ENCODE peak calls at places on chromosome 3, in five cellular contexts. W, A, Z, F and M are unnamed samples. For H3K4me1, the result is how much of the 10 kb centered on the place peaks cover.

GRCh38 chr3:55329849-55330248 is 157.3 kb downstream of the WNT5A start:
- DNase-seq in W (no peak), Z (no peak), A (no peak), F (no peak), M (no peak)

GRCh38 chr3:133468251-133468721 is 68.4 kb downstream of the BFSP2 start:
- DNase-seq in W (no peak), Z (no peak), F (no peak), A (no peak), M (no peak)

GRCh38 chr3:65742914-65743313 is 295.8 kb downstream of the MAGI1 start:
- DNase-seq in F (no peak), Z (no peak), A (no peak), W (no peak), M (no peak)

GRCh38 chr3:195692361-195692700 is 28.4 kb upstream of the MUC20 start:
- DNase-seq in F (no peak), Z (no peak), A (no peak), W (no peak), M (no peak)

GRCh38 chr3:54891540-54891897 is 36.3 kb downstream of the LRTM1 start:
- DNase-seq in F (peak), W (peak), A (peak), Z (peak), M (peak)

GRCh38 chr3:39146083-39146501 is 7.3 kb downstream of the CSRNP1 start:
- DNase-seq in F (no peak), W (no peak), A (no peak), Z (no peak), M (peak)

GRCh38 chr3:166837535-166837934 is 542.6 kb downstream of the ZBBX start:
- DNase-seq in A (no peak), W (no peak), F (peak), Z (peak), M (no peak)

GRCh38 chr3:28326458-28326926 is 22.0 kb upstream of the ZCWPW2 start:
- DNase-seq in F (no peak), W (no peak), A (no peak), Z (no peak), M (no peak)

GRCh38 chr3:4938583-4938982 is 40.7 kb upstream of the BHLHE40 start:
- DNase-seq in W (no peak), F (no peak), A (no peak), Z (no peak), M (no peak)
- H3K4me1 ChIP-seq in W (under half), F (under half), A (under half), Z (under half), M (under half)

GRCh38 chr3:43177092-43177491 is 71.2 kb upstream of the POMGNT2 start:
- DNase-seq in F (no peak), A (no peak), Z (no peak), W (no peak), M (no peak)

GRCh38 chr3:43181202-43181910 is 75.5 kb upstream of the POMGNT2 start:
- DNase-seq in A (no peak), Z (no peak), W (no peak), F (no peak), M (no peak)

GRCh38 chr3:43180027-43180426 is 74.1 kb upstream of the POMGNT2 start:
- DNase-seq in A (no peak), W (no peak), F (no peak), Z (no peak), M (no peak)

GRCh38 chr3:43176666-43177065 is 70.8 kb upstream of the POMGNT2 start:
- DNase-seq in F (no peak), W (no peak), Z (peak), A (no peak), M (no peak)

DNA sequence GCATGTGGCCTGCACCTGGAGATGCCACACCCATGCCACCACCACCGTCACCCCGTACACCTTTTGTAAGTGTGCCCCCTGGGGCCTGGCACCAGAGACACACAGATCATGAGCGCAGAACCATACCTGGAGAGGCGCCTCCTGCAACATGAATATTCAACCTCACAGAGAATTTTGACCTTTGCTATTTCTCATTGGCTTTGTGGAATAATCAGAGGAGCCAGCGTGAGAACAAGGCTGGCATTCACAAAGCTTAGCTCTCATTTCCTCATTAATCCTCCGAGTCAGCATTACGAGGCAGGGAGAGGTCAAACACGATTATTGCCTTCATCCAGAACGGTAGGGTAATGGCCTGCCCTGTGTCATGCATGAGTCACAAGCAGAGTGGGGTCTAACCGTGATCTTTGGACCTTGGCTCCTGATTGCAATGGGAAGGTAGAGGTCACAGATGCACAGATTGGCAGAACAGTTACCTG is 73.0 kb upstream of the POMGNT2 start:
- DNase-seq in W (no peak), Z (no peak), A (no peak), F (peak), M (no peak)
- TF ChIP-seq EP300 in W (no peak), Z (no peak), A (no peak), F (no peak), M (no peak)

DNA sequence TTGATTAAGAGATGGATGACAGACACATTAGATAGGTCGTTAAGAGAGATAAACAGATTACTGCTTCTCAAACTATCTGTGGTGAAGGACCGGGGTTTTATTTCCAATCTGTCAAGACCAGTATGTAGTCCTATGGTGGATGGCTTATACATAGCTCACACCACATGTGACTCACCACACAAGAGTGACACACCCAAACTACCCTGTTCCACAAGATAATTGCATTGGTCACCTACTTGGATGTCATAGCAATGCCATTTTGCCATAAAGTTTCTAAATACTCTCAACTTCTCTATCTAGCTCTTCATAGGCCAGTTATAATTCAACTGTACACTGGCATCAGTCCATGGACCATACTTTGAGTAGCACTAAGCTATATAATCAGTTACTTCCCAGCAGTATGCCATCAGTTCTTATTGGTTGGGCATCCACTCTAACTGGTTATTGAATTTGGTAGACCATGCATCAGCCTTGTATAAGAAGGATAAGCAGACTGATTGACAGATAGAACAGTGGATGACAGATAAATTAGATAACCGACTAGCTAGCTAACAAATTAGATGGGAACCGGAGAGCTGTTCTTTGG is 11.6 kb downstream of the WWTR1 start:
- DNase-seq in W (no peak), A (no peak), Z (no peak), F (no peak), M (no peak)
- H3K4me1 ChIP-seq in W (under half), A (under half), Z (under half), F (half or more), M (half or more)

DNA sequence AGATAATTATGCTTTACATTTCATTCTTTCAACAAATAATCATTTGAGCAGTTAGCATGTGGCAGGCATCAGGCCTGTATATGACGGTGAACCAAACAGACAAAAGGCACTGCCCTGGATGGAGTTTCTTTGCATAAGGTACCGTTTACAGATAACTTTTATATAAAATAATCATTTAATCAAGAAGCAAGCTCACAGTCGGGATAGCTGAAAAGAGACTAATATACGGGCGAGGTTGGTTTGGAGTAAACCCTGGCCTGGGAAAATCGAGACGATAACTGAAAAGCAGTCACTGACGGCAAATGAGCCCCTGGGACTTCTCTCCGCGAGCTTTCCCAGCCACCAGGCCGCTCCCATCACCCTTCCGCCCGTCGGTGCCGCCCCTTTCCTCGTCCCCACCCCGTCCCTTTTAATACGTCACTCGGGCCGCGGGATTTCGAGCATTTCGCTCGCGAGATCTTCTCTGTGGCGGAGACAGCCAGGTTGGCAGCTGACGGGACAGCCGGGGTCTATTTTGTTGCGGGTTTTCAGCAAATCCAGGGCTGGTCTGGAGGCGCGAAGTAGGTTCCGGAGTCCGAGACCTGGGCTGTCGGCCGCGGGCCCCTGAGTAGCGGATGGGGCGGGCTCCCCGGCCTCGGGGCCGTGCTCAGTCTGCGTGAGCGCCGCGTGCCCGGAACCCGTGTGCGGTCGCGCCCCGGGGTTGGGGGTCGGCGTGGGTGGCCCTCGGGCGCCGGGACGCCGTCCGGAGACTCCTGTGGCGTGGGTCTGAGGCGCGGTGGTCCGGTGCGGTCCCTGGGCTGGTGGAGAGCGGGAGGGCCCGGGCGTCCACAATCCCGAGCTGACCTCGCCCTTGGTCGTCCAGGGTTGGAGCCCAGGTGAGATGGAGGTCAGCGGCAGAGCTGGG is at the start of gene NMD3:
- DNase-seq in F (peak), A (peak), W (peak), Z (peak), M (peak)
- TF ChIP-seq EP300 in F (no peak), A (no peak), W (no peak), Z (no peak), M (no peak)

GRCh38 chr3:177596248-177596821 is 399.1 kb upstream of the TBL1XR1 start:
- DNase-seq in Z (no peak), F (peak), W (no peak), A (no peak), M (no peak)
- H3K4me1 ChIP-seq in Z (under half), F (half or more), W (under half), A (under half), M (under half)

DNA sequence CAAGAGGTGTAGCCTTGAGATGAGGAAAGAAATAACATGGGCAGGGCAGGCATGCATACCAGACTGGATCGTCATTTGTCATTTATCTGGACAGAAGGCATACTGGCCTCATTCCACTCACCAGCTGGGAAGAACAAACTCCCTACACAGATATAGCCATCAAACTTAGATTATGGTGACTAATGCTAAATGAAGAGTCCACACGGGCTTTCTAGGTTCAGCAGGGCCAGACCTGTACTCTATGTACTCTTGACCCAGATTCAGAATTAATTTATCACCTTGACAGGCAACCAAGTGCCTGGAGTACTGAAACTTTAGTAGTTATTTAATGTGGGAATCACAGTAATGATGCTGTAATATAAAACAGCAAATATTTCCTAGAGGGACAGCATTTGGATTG is 164.3 kb upstream of the IL12A start:
- DNase-seq in W (no peak), A (no peak), Z (no peak), F (peak), M (no peak)
- TF ChIP-seq EP300 in W (no peak), A (no peak), Z (peak), F (peak), M (no peak)

GRCh38 chr3:187955076-187955952 is 198.6 kb upstream of the LPP start:
- DNase-seq in A (no peak), Z (no peak), W (no peak), F (peak), M (peak)
- H3K4me1 ChIP-seq in A (under half), Z (under half), W (under half), F (under half), M (under half)